ENCODE peak calls at places on chromosome 2, in seven cellular contexts. W, A, C, V, E, R and P are unnamed samples.

GRCh38 chr2:229319558-229319957 is 48.5 kb upstream of the PID1 start:
- DNase-seq in W (no peak), A (no peak), C (no peak), V (no peak), E (no peak), R (no peak), P (no peak)

GRCh38 chr2:168729455-168729854 is 73.0 kb upstream of the NOSTRIN start:
- DNase-seq in W (no peak), A (no peak), C (no peak), V (no peak), E (no peak), R (no peak), P (no peak)

GRCh38 chr2:85433511-85434089 is 15.1 kb downstream of the SH2D6 start:
- DNase-seq in W (no peak), A (peak; percentile 98), C (peak; percentile 83), V (peak; percentile 94), E (peak; percentile 67), R (peak; percentile 81), P (peak; percentile 89)

GRCh38 chr2:158457826-158458616 is 1.3 kb downstream of the PKP4 start:
- DNase-seq in W (peak; percentile 65), A (peak; percentile 78), C (peak; percentile 90), V (no peak), E (peak; percentile 81), R (peak; percentile 32), P (peak; percentile 54)

GRCh38 chr2:97911210-97911921 is 84.4 kb downstream of the TMEM131 start:
- DNase-seq in W (no peak), A (no peak), C (no peak), V (no peak), E (no peak), R (no peak), P (no peak)

GRCh38 chr2:176669398-176670174 is 400.3 kb downstream of the MTX2 start:
- DNase-seq in W (no peak), A (no peak), C (no peak), V (no peak), E (no peak), R (no peak), P (no peak)

GRCh38 chr2:54658548-54659207 is 64.8 kb upstream of the EML6 start:
- DNase-seq in W (no peak), A (no peak), C (no peak), V (no peak), E (no peak), R (no peak), P (no peak)

GRCh38 chr2:176567361-176567760 is 298.1 kb downstream of the MTX2 start:
- DNase-seq in W (no peak), A (no peak), C (no peak), V (no peak), E (no peak), R (no peak), P (no peak)

GRCh38 chr2:66318009-66318561 is 116.8 kb upstream of the MEIS1 start:
- DNase-seq in W (no peak), A (no peak), C (no peak), V (no peak), E (no peak), R (no peak), P (no peak)

GRCh38 chr2:235713244-235713643 is 219.4 kb downstream of the AGAP1 start:
- DNase-seq in W (no peak), A (no peak), C (no peak), V (no peak), E (no peak), R (no peak), P (no peak)

GRCh38 chr2:110816404-110817365 is 84.3 kb downstream of the ACOXL start:
- DNase-seq in W (no peak), A (no peak), C (no peak), V (no peak), E (no peak), R (no peak), P (no peak)

GRCh38 chr2:203594541-203594940 is 59.4 kb upstream of the RAPH1 start:
- DNase-seq in W (no peak), A (no peak), C (no peak), V (no peak), E (no peak), R (no peak), P (no peak)

GRCh38 chr2:189685540-189686229 is 11.2 kb downstream of the ANKAR start:
- DNase-seq in W (no peak), A (no peak), C (peak; percentile 54), V (no peak), E (no peak), R (no peak), P (peak; percentile 51)

GRCh38 chr2:26300234-26300641 is 45.7 kb upstream of the SELENOI start:
- DNase-seq in W (no peak), A (no peak), C (peak; percentile 60), V (no peak), E (no peak), R (no peak), P (peak; percentile 48)

GRCh38 chr2:124590001-124590400 is 564.9 kb downstream of the CNTNAP5 start:
- DNase-seq in W (no peak), A (no peak), C (no peak), V (no peak), E (no peak), R (no peak), P (no peak)

GRCh38 chr2:178202927-178203326 is 8.6 kb downstream of the OSBPL6 start:
- DNase-seq in W (no peak), A (no peak), C (no peak), V (no peak), E (no peak), R (no peak), P (no peak)

GRCh38 chr2:72917875-72918660 is 749 bp downstream of the EMX1 start:
- DNase-seq in W (no peak), A (peak; percentile 55), C (peak; percentile 24), V (no peak), E (peak; percentile 15), R (no peak), P (no peak)

GRCh38 chr2:67463810-67464209 is 66.7 kb downstream of the ETAA1 start:
- DNase-seq in W (no peak), A (no peak), C (no peak), V (no peak), E (no peak), R (no peak), P (no peak)

GRCh38 chr2:207248702-207249355 is 83.1 kb upstream of the KLF7 start:
- DNase-seq in W (no peak), A (no peak), C (no peak), V (no peak), E (no peak), R (no peak), P (no peak)

GRCh38 chr2:44342854-44343253 is 18.4 kb downstream of the PREPL start:
- DNase-seq in W (peak; percentile 28), A (no peak), C (no peak), V (no peak), E (no peak), R (no peak), P (no peak)

GRCh38 chr2:40367652-40368051 is 84.2 kb downstream of the SLC8A1 start:
- DNase-seq in W (no peak), A (no peak), C (no peak), V (no peak), E (no peak), R (no peak), P (no peak)

GRCh38 chr2:133097666-133098065 is 427.7 kb upstream of the LYPD1 start:
- DNase-seq in W (no peak), A (no peak), C (no peak), V (no peak), E (no peak), R (no peak), P (no peak)

DNA sequence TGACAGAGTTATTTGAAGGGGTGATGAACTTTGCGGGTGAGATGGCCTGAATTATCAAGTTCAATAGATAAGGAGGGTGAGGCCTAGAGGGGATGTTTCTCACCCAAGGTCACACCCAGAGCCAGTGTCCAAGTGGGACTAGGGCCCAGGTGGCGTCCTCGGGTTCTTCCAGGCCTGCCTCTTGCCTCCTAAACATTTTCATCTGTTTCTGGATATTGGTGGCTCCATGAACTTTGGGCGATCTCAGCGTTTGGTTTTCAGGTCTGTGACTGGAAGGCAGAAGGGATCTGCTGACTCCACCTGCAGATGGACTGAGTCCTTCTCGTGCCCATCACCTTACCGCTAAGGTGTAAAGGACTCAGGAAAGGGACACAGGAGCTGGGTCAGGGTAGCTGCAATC is 137.3 kb downstream of the DDX1 start:
- DNase-seq in W (no peak), A (no peak), C (peak; percentile 13), V (no peak), E (no peak), R (no peak), P (no peak)
- TF ChIP-seq EP300 in W (no peak), A (no peak), C (no peak), V (no peak), E (no peak), R (no peak), P (no peak)

DNA sequence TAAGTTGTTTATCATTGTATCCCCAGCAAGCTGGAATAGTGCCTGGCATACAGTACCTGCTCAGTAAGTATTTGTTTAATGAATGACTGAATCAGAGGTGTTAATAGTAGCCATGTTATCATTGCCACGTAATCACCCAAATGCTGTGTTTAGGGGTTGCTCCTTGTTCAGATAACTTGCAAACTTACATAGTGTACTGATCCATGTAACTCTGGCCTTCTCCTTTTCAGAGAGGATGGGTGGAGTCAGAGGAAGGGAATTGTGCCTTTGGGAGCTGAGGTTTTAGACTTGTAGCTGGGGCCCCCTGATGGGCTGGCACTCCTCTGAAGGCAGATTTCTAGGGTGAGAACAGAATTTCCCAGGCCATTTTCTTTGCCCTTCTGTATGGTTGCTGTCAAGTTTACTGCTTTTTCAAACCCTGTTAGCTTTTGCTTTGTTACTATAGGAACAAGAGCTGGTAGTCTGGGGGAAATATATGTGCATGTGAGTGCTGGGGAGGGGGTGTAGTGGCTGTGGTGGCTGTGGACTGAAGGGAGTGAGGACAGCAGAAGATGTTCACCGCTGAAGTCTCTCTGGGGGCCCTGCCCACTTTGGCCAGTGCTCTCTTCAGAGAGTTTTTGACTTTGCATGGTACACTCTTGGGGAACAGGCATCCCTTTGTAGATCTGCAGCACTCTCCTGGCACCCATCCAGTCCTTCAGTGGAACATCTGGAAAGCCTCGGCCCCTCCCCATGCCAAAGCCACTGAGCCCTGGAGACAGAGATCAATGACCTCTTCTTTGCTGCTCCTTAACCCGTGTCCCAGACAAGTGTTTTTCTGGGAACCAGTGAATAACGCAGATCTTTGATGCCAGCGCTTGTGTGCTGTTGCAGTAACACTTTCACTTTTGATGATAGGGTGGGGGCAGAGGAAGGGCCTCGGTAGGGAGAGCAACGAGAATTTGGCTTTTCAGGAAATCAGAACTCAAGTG is 208.9 kb downstream of the PRKCE start:
- DNase-seq in W (no peak), A (peak; percentile 92), C (peak; percentile 33), V (no peak), E (peak; percentile 41), R (peak; percentile 74), P (peak; percentile 82)
- H3K4me3 ChIP-seq in W (no peak overlapping the region), A (peak overlapping the region; percentile 37), C (peak overlapping the region; percentile 26), V (peak overlapping the region; percentile 49), E (peak overlapping the region; percentile 39), R (peak overlapping the region; percentile 30), P (peak overlapping the region; percentile 34)

GRCh38 chr2:45922577-45922988 is 271.1 kb downstream of the PRKCE start:
- DNase-seq in W (no peak), A (no peak), C (no peak), V (no peak), E (no peak), R (no peak), P (no peak)
- TF ChIP-seq EP300 in W (no peak), A (no peak), C (no peak), V (no peak), E (no peak), R (no peak), P (no peak)

DNA sequence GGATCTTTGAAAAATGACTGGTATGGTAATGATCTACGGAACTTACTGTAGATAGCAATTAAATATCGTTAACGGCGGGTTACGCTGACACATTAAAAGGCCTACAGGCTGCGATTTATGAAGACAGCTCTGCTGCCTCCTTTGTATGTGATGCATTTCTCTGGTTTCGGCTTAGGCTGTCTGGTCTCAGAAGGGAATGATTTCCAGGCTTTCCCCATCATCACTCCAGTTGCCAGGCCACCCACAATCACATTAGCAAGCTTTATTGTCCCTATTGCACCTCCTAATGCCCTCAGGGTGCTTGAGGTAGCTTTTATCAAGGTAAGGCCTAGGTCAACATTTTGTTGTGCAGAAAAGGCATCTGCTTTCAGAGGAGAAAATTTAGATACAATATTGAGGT is 284.4 kb downstream of the SOX11 start:
- DNase-seq in W (no peak), A (no peak), C (no peak), V (peak; percentile 68), E (no peak), R (no peak), P (no peak)
- H3K4me3 ChIP-seq in W (no peak overlapping the region), A (no peak overlapping the region), C (no peak overlapping the region), V (no peak overlapping the region), E (no peak overlapping the region), R (no peak overlapping the region), P (no peak overlapping the region)